ENCODE peak calls at places on chromosomes 16 and 17, in nine cellular contexts. K is SJCRH30, Y is right lobe of liver, E is mammary epithelial cell, S is pancreas, N is upper lobe of right lung, T is ovary, O is neural progenitor cell, M is Peyer's patch. V is an unnamed sample. For H3K27me3, the result is how much of the 10 kb centered on the place peaks cover.

GRCh38 chr16:15658149-15658548 is 8.1 kb downstream of the NDE1 start:
- DNase-seq in K (no peak), Y (no peak), E (no peak), S (no peak), N (no peak), T (no peak), O (no peak), M (no peak), V (no peak)

GRCh38 chr16:65249768-65250167 is 127.9 kb upstream of the CDH11 start:
- DNase-seq in K (no peak), Y (peak), E (no peak), S (no peak), N (no peak), T (peak), O (no peak), M (no peak), V (peak)

GRCh38 chr17:61480414-61480807 is 28.2 kb downstream of the TBX4 start:
- DNase-seq in K (no peak), Y (no peak), E (no peak), S (no peak), N (no peak), T (no peak), O (no peak), M (no peak), V (no peak)

GRCh38 chr16:85680352-85680944 is 8.3 kb downstream of the GINS2 start:
- DNase-seq in K (no peak), Y (no peak), E (no peak), S (no peak), N (no peak), T (no peak), O (no peak), M (no peak), V (no peak)

GRCh38 chr16:85424260-85425060 is 188.7 kb upstream of the GSE1 start:
- DNase-seq in K (no peak), Y (peak), E (no peak), S (no peak), N (peak), T (peak), O (no peak), M (no peak), V (peak)

GRCh38 chr16:2319606-2320005 is 20.9 kb downstream of the ABCA3 start:
- DNase-seq in K (no peak), Y (no peak), E (no peak), S (no peak), N (peak), T (no peak), O (no peak), M (no peak), V (no peak)

GRCh38 chr17:58889928-58890327 is 134.3 kb downstream of the PPM1E start:
- DNase-seq in K (no peak), Y (no peak), E (no peak), S (no peak), N (no peak), T (no peak), O (no peak), M (no peak), V (no peak)

GRCh38 chr16:81748476-81749198 is 30.5 kb upstream of the PLCG2 start:
- DNase-seq in K (no peak), Y (no peak), E (no peak), S (no peak), N (no peak), T (no peak), O (no peak), M (no peak), V (no peak)

GRCh38 chr16:54630284-54630967 is 300.2 kb upstream of the IRX5 start:
- DNase-seq in K (no peak), Y (no peak), E (peak), S (no peak), N (no peak), T (no peak), O (no peak), M (no peak), V (peak)

GRCh38 chr16:89920723-89921122 is 2.1 kb downstream of the MC1R start:
- DNase-seq in K (no peak), Y (no peak), E (no peak), S (no peak), N (no peak), T (no peak), O (no peak), M (peak), V (no peak)

GRCh38 chr16:46962629-46963028 is 10.8 kb downstream of the DNAJA2 start:
- DNase-seq in K (no peak), Y (no peak), E (no peak), S (no peak), N (no peak), T (no peak), O (no peak), M (no peak), V (no peak)

GRCh38 chr17:65278050-65278819 is 141.1 kb downstream of the RGS9 start:
- DNase-seq in K (peak), Y (no peak), E (peak), S (no peak), N (no peak), T (peak), O (peak), M (peak), V (peak)

GRCh38 chr17:80025140-80025539 is 10.5 kb downstream of the TBC1D16 start:
- DNase-seq in K (peak), Y (no peak), E (no peak), S (no peak), N (no peak), T (no peak), O (peak), M (no peak), V (no peak)

GRCh38 chr17:59853168-59853918 is 39.4 kb downstream of the TUBD1 start:
- DNase-seq in K (peak), Y (no peak), E (peak), S (no peak), N (no peak), T (no peak), O (peak), M (peak), V (no peak)

GRCh38 chr17:76869878-76870714 is 1.9 kb downstream of the MGAT5B start:
- DNase-seq in K (no peak), Y (no peak), E (no peak), S (no peak), N (no peak), T (no peak), O (peak), M (no peak), V (no peak)

GRCh38 chr16:58114827-58115825 is 14.1 kb downstream of the CFAP20 start:
- DNase-seq in K (no peak), Y (no peak), E (no peak), S (no peak), N (no peak), T (no peak), O (no peak), M (no peak), V (no peak)

GRCh38 chr17:41655611-41656111 is 31.3 kb upstream of the KRT17 start:
- DNase-seq in K (no peak), Y (no peak), E (peak), S (peak), N (peak), T (no peak), O (peak), M (peak), V (no peak)

GRCh38 chr17:4307179-4307930 is 43.6 kb upstream of the ANKFY1 start:
- DNase-seq in K (no peak), Y (no peak), E (no peak), S (no peak), N (no peak), T (no peak), O (no peak), M (no peak), V (no peak)

GRCh38 chr17:60103957-60104356 is 25.2 kb upstream of the HEATR6 start:
- DNase-seq in K (no peak), Y (no peak), E (no peak), S (no peak), N (no peak), T (no peak), O (no peak), M (no peak), V (no peak)

GRCh38 chr17:42132941-42133340 is 10.3 kb downstream of the HSPB9 start:
- DNase-seq in K (peak), Y (no peak), E (peak), S (peak), N (peak), T (no peak), O (no peak), M (peak), V (no peak)

GRCh38 chr17:79630821-79631639 is 20.2 kb upstream of the RBFOX3 start:
- DNase-seq in K (no peak), Y (peak), E (no peak), S (no peak), N (peak), T (peak), O (no peak), M (peak), V (peak)

GRCh38 chr17:77441130-77441920 is 300.6 kb downstream of the SEC14L1 start:
- DNase-seq in K (peak), Y (no peak), E (no peak), S (no peak), N (no peak), T (no peak), O (no peak), M (no peak), V (no peak)

GRCh38 chr16:20647736-20648135 is 49.7 kb downstream of the ACSM1 start:
- DNase-seq in K (peak), Y (no peak), E (no peak), S (no peak), N (no peak), T (no peak), O (peak), M (no peak), V (no peak)

GRCh38 chr17:54864636-54865420 is 35.8 kb upstream of the TOM1L1 start:
- DNase-seq in K (no peak), Y (peak), E (no peak), S (no peak), N (no peak), T (no peak), O (no peak), M (no peak), V (no peak)

GRCh38 chr16:50394215-50394802 is 25.5 kb upstream of the BRD7 start:
- DNase-seq in K (peak), Y (no peak), E (no peak), S (no peak), N (no peak), T (no peak), O (no peak), M (no peak), V (no peak)

GRCh38 chr17:72432143-72432604 is 311.4 kb downstream of the SOX9 start:
- DNase-seq in K (peak), Y (no peak), E (no peak), S (no peak), N (no peak), T (no peak), O (no peak), M (no peak), V (no peak)

GRCh38 chr16:49441366-49441780 is 67.8 kb downstream of the C16orf78 start:
- DNase-seq in K (peak), Y (peak), E (no peak), S (no peak), N (no peak), T (peak), O (peak), M (no peak), V (peak)

GRCh38 chr17:80257716-80258213 is 2.9 kb upstream of the RNF213 start:
- DNase-seq in K (no peak), Y (no peak), E (no peak), S (no peak), N (no peak), T (no peak), O (no peak), M (no peak), V (peak)

GRCh38 chr16:85426806-85427205 is 186.3 kb upstream of the GSE1 start:
- DNase-seq in K (no peak), Y (peak), E (no peak), S (peak), N (no peak), T (peak), O (no peak), M (no peak), V (no peak)

GRCh38 chr17:76265624-76266243 is 586 bp downstream of the UBALD2 start:
- DNase-seq in K (peak), Y (peak), E (peak), S (peak), N (peak), T (peak), O (peak), M (peak), V (peak)

GRCh38 chr16:27025581-27025980 is 41.1 kb upstream of the C16orf82 start:
- DNase-seq in K (peak), Y (no peak), E (no peak), S (no peak), N (no peak), T (no peak), O (no peak), M (no peak), V (no peak)

GRCh38 chr16:57192720-57193486 is 6.8 kb downstream of the RSPRY1 start:
- DNase-seq in K (no peak), Y (no peak), E (peak), S (no peak), N (no peak), T (no peak), O (no peak), M (no peak), V (no peak)

GRCh38 chr17:67068999-67069398 is 24.6 kb downstream of the CACNG1 start:
- DNase-seq in K (no peak), Y (no peak), E (no peak), S (no peak), N (no peak), T (no peak), O (no peak), M (no peak), V (no peak)

GRCh38 chr16:57422026-57422944 is 17.7 kb downstream of the CCL17 start:
- DNase-seq in K (peak), Y (no peak), E (peak), S (peak), N (no peak), T (peak), O (peak), M (no peak), V (peak)

GRCh38 chr16:54342001-54342776 is 55.6 kb upstream of the IRX3 start:
- DNase-seq in K (no peak), Y (no peak), E (peak), S (no peak), N (peak), T (no peak), O (no peak), M (no peak), V (no peak)

DNA sequence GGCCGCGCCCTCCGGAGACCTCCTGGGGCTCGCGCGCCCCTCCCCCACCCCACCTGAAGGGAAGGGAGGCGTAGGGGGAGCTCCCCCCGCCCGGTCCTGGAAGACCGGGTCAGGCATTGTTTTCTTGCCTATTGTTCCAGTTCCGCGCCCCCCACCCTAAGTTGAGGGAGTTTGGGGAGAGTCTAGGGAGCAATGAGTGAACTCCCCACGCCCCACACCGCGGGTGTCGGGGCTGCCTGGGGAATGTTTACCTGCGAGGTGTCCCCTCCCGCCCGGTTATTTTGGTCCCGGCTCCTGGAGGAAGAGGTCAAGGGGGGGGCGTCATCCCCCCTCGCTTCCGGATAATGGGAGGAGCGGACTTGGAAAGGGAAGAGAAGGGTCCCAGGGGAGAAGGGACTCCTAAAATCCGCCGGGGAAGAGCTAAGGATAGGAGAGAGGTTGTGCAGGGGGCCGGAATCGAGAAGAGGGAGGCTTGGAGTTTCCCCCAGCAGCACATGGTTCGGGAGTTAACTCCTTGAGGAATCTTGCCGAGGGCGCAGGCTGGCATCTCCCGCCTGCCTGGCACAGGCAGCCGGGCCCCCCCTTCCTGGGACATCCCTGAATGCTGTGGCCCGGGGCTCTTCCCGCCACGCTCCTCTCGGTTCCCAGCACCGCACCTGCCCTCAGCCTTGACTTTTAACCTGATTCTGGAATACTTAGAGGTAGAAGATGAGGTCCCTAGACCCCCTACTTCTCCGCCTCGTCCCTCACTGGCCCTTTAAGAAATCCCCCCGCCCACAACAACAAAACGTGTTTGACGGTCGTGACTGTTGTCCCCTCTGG is 941 bp downstream of the MLLT6 start:
- DNase-seq in K (peak), Y (peak), E (peak), S (peak), N (peak), T (peak), O (peak), M (peak), V (peak)
- H3K27me3 ChIP-seq in K (under half), Y (under half), E (under half), S (under half), N (under half), T (under half), O (half or more), M (under half), V (under half)

DNA sequence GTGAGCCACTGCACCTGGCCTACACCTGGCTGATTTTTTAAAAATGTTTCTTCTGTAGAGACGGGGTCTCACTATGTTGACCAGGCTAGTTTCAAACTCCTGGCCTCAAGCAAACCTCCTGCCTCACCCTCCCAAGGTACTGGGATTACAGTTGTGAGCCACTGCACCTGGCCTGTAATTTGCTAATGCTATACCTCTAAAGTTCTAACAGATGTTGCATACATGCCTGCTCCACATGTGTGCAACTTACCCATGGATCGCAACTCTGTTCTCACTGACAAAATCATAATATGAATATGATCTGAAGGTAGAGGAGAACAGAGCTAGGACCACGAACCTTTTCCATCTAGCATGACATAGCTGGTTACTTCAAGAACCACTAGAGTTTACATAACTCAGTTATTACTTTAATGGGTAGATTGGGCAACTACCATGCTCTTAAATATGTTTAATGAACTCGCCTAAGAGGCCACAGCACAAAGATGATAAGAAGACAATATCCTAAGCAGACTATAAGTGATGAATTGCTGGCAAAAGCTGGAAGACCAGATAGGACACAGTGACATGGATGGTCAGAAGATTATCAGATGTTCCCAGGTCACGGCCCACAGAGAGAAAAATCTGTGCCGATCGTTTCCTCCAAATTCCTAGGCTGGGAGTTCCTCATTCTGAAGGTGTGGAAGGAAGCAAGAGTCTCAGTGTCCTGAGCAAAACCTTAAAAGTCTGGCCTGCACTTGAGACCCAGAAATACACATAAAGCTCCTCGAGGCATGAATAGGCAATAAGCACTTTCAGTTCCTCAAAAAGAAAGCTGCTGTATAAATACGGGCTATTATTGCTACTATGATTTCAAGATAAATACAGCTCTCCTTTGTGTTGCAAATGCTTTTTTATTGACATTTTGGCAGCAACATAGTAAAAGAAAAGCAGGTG is 53.6 kb upstream of the ICAM2 start:
- DNase-seq in K (no peak), Y (peak), E (no peak), S (no peak), N (no peak), T (no peak), O (no peak), M (no peak), V (no peak)
- H3K4me3 ChIP-seq in K (no peak), Y (peak), E (no peak), S (no peak), N (no peak), T (no peak), O (no peak), M (no peak), V (no peak)

GRCh38 chr16:12236491-12237030 is 260.0 kb downstream of the SNX29 start:
- DNase-seq in K (no peak), Y (no peak), E (no peak), S (no peak), N (no peak), T (no peak), O (no peak), M (no peak), V (no peak)
- H3K27ac ChIP-seq in K (no peak), Y (no peak), E (no peak), S (no peak), N (no peak), T (no peak), O (no peak), M (no peak), V (no peak)

GRCh38 chr17:47208744-47209488 is at the start of gene MYL4:
- DNase-seq in K (peak), Y (no peak), E (no peak), S (no peak), N (no peak), T (no peak), O (peak), M (no peak), V (peak)
- H3K27me3 ChIP-seq in K (under half), Y (under half), E (under half), S (under half), N (under half), T (under half), O (under half), M (under half), V (under half)

GRCh38 chr17:38450699-38451029 is 22.4 kb downstream of the ARHGAP23 start:
- DNase-seq in K (peak), Y (no peak), E (no peak), S (no peak), N (no peak), T (no peak), O (no peak), M (no peak), V (no peak)
- H3K4me3 ChIP-seq in K (no peak), Y (no peak), E (no peak), S (no peak), N (no peak), T (no peak), O (peak), M (no peak), V (no peak)

GRCh38 chr17:28271431-28271830 is 47.6 kb upstream of the TMEM97 start:
- DNase-seq in K (no peak), Y (no peak), E (no peak), S (no peak), N (no peak), T (no peak), O (no peak), M (no peak), V (no peak)
- H3K27ac ChIP-seq in K (no peak), Y (no peak), E (no peak), S (no peak), N (no peak), T (no peak), O (no peak), M (no peak), V (no peak)

GRCh38 chr17:74938194-74938950 is 2.7 kb downstream of the OTOP3 start:
- DNase-seq in K (no peak), Y (no peak), E (no peak), S (no peak), N (no peak), T (no peak), O (no peak), M (no peak), V (no peak)

GRCh38 chr17:74937064-74938051 is 1.7 kb downstream of the OTOP3 start:
- DNase-seq in K (peak), Y (no peak), E (no peak), S (no peak), N (no peak), T (no peak), O (peak), M (no peak), V (no peak)

GRCh38 chr17:74935048-74935447 is 650 bp upstream of the OTOP3 start:
- DNase-seq in K (no peak), Y (no peak), E (no peak), S (no peak), N (no peak), T (no peak), O (no peak), M (no peak), V (no peak)

GRCh38 chr17:74936470-74936799 is 737 bp downstream of the OTOP3 start:
- DNase-seq in K (no peak), Y (no peak), E (no peak), S (no peak), N (no peak), T (no peak), O (no peak), M (no peak), V (no peak)

GRCh38 chr17:74935585-74936469 is at the start of gene OTOP3:
- DNase-seq in K (no peak), Y (no peak), E (no peak), S (no peak), N (no peak), T (no peak), O (peak), M (no peak), V (no peak)
- H3K27me3 ChIP-seq in K (under half), Y (under half), E (under half), S (under half), N (half or more), T (under half), O (half or more), M (under half), V (under half)

GRCh38 chr17:37755455-37755854 is 10.6 kb upstream of the HNF1B start:
- DNase-seq in K (no peak), Y (no peak), E (no peak), S (no peak), N (no peak), T (no peak), O (no peak), M (no peak), V (no peak)

GRCh38 chr17:37750768-37751466 is 6.1 kb upstream of the HNF1B start:
- DNase-seq in K (no peak), Y (no peak), E (no peak), S (no peak), N (no peak), T (no peak), O (no peak), M (no peak), V (no peak)

GRCh38 chr17:37756060-37756459 is 11.2 kb upstream of the HNF1B start:
- DNase-seq in K (no peak), Y (no peak), E (no peak), S (no peak), N (no peak), T (no peak), O (no peak), M (no peak), V (no peak)

GRCh38 chr17:37754363-37754762 is 9.5 kb upstream of the HNF1B start:
- DNase-seq in K (no peak), Y (no peak), E (no peak), S (no peak), N (no peak), T (no peak), O (no peak), M (no peak), V (no peak)

GRCh38 chr17:37752482-37752881 is 7.6 kb upstream of the HNF1B start:
- DNase-seq in K (no peak), Y (no peak), E (peak), S (no peak), N (no peak), T (no peak), O (no peak), M (no peak), V (no peak)
- H3K4me3 ChIP-seq in K (no peak), Y (no peak), E (no peak), S (no peak), N (no peak), T (no peak), O (no peak), M (no peak), V (no peak)